ENCODE peak calls at places on chromosomes 3 and 15, in six cellular contexts. H, C, A, S, B and J are unnamed samples.

GRCh38 chr3:57876632-57877031 is 120.5 kb downstream of the SLMAP start:
- DNase-seq in B (no peak), A (no peak), C (no peak), S (no peak), H (no peak), J (no peak)

GRCh38 chr15:98735895-98736617 is 87.7 kb downstream of the IGF1R start:
- DNase-seq in A (no peak), H (no peak), B (no peak), C (no peak), S (no peak), J (no peak)

GRCh38 chr15:80072285-80072684 is 12.8 kb downstream of the ZFAND6 start:
- DNase-seq in S (peak), A (no peak), B (peak), H (peak), C (peak), J (peak)

GRCh38 chr15:75597667-75598341 is 18.7 kb upstream of the PTPN9 start:
- DNase-seq in S (peak), B (peak), H (peak), A (no peak), C (peak), J (peak)

GRCh38 chr3:106210923-106211322 is 342.1 kb upstream of the CBLB start:
- DNase-seq in A (no peak), H (no peak), C (no peak), B (no peak), S (no peak), J (no peak)

GRCh38 chr15:32704343-32705076 is 13.3 kb upstream of the GREM1 start:
- DNase-seq in A (no peak), B (peak), S (peak), H (peak), C (peak), J (peak)

GRCh38 chr15:82263350-82263749 is 732 bp downstream of the SAXO2 start:
- DNase-seq in B (no peak), A (no peak), H (no peak), C (no peak), S (no peak), J (no peak)

GRCh38 chr3:5389057-5389456 is 201.6 kb downstream of the EDEM1 start:
- DNase-seq in C (no peak), H (no peak), A (no peak), B (no peak), S (no peak), J (no peak)

GRCh38 chr15:71291723-71292122 is 176.5 kb downstream of the THSD4 start:
- DNase-seq in A (no peak), H (no peak), S (no peak), C (no peak), B (no peak), J (no peak)

GRCh38 chr3:160184655-160185054 is 40.6 kb upstream of the C3orf80 start:
- DNase-seq in A (no peak), B (peak), H (peak), C (peak), S (peak), J (peak)

GRCh38 chr3:67291287-67292252 is 293.5 kb downstream of the KBTBD8 start:
- DNase-seq in A (no peak), C (no peak), B (no peak), S (peak), H (no peak), J (no peak)

GRCh38 chr15:28918141-28918983 is 32.6 kb downstream of the APBA2 start:
- DNase-seq in C (peak), A (no peak), H (peak), S (no peak), B (peak), J (no peak)

GRCh38 chr3:175260145-175260794 is 401.1 kb downstream of the NAALADL2 start:
- DNase-seq in S (peak), H (peak), A (no peak), B (peak), C (peak), J (peak)

GRCh38 chr3:185084883-185085282 is 68.0 kb downstream of the C3orf70 start:
- DNase-seq in A (no peak), C (no peak), B (peak), S (peak), H (no peak), J (peak)

GRCh38 chr3:170644711-170645110 is 58.8 kb upstream of the SLC7A14 start:
- DNase-seq in A (no peak), S (peak), C (no peak), H (no peak), B (peak), J (no peak)

GRCh38 chr3:48858709-48859108 is 11.0 kb upstream of the PRKAR2A start:
- DNase-seq in H (no peak), B (no peak), S (no peak), C (no peak), A (no peak), J (no peak)

GRCh38 chr3:57951106-57951882 is 56.9 kb upstream of the FLNB start:
- DNase-seq in A (peak), B (peak), S (peak), C (peak), H (peak), J (peak)

GRCh38 chr3:116734243-116734642 is 24.7 kb downstream of the TUSC7 start:
- DNase-seq in S (no peak), H (no peak), B (no peak), A (no peak), C (no peak), J (no peak)

GRCh38 chr3:88188436-88188835 is 38.7 kb downstream of the C3orf38 start:
- DNase-seq in A (no peak), H (peak), C (peak), B (no peak), S (peak), J (peak)

GRCh38 chr15:35907507-35907906 is 361.5 kb upstream of the DPH6 start:
- DNase-seq in S (peak), A (no peak), H (peak), B (no peak), C (peak), J (peak)

GRCh38 chr3:181782306-181782924 is 70.7 kb downstream of the SOX2 start:
- DNase-seq in B (peak), A (no peak), C (peak), S (peak), H (peak), J (peak)

DNA sequence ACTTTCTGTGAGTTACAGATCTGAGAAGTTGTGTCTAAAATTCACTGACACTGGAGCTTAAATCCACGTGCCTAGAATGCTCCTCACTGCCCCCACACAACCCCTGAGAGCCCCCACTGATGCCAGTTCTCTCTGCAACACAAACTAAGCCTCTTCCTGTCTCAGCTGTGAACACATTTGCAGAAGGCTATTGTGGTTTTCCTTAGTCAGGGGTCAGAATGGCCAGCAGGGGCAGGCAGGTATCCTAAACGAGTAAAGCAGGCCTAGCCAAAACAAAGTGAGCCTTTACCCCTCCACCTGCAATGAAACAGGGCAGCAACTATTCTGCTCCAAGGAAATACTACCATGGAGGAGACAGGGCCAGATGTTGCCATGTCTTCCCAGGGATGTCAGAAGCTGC is 78.6 kb downstream of the FHIT start:
- DNase-seq in B (no peak), A (no peak), C (no peak), S (no peak), H (no peak), J (no peak)
- TF ChIP-seq CTCF in B (no peak), A (no peak), C (no peak), S (no peak), H (no peak), J (no peak)

DNA sequence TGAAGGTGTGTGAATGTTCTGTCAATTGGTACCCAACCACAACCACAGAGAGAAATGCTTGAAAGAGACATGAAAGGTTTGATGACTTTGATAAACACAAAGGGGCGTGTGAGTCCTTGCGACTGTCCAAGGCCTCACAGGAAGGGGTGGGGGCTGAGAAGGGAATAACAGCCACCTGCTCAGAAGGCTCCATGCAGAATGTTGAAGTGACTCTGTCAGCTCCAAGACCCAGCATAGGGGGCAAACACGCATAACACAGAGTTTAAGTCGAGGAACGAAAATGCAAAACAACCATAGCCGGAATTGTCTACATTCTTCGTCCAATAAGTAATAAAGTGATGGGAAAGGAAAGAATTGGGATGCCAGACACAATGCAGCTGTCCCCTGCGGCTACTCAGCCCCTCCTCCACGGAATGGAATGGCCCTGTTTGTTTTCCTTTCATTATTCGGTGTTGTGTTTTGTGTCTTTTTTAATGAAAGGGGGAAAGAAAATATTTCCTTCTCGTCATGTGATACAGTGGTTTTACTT is 19.9 kb downstream of the TMEM212 start:
- DNase-seq in C (peak), B (peak), S (no peak), H (peak), A (no peak), J (peak)
- H3K4me3 ChIP-seq in C (no peak), B (no peak), S (no peak), H (no peak), A (no peak), J (peak)

GRCh38 chr3:188941103-188941502 is 230.7 kb upstream of the TPRG1 start:
- DNase-seq in B (no peak), S (no peak), H (no peak), C (no peak), A (peak), J (no peak)

GRCh38 chr3:188938999-188939398 is 232.8 kb upstream of the TPRG1 start:
- DNase-seq in S (no peak), H (no peak), B (no peak), C (no peak), A (no peak), J (no peak)

GRCh38 chr3:188940213-188940914 is 231.4 kb upstream of the TPRG1 start:
- DNase-seq in A (no peak), S (no peak), B (peak), H (peak), C (peak), J (no peak)

GRCh38 chr3:188937389-188937788 is 234.4 kb upstream of the TPRG1 start:
- DNase-seq in S (no peak), A (no peak), H (peak), C (no peak), B (no peak), J (no peak)

GRCh38 chr3:188939799-188940198 is 232.0 kb upstream of the TPRG1 start:
- DNase-seq in H (no peak), B (no peak), A (no peak), C (no peak), S (no peak), J (no peak)
- TF ChIP-seq CTCF in H (no peak), B (no peak), A (no peak), C (no peak), S (no peak), J (no peak)

GRCh38 chr15:100944237-100944875 is 25.2 kb downstream of the LRRK1 start:
- DNase-seq in H (peak), S (peak), C (peak), A (no peak), B (peak), J (no peak)

GRCh38 chr15:100947760-100948429 is 28.7 kb downstream of the LRRK1 start:
- DNase-seq in S (no peak), A (no peak), B (no peak), C (no peak), H (no peak), J (peak)

GRCh38 chr15:100942656-100943055 is 23.5 kb downstream of the LRRK1 start:
- DNase-seq in B (no peak), C (no peak), H (no peak), A (no peak), S (no peak), J (no peak)

GRCh38 chr15:100943074-100943473 is 23.9 kb downstream of the LRRK1 start:
- DNase-seq in C (peak), B (peak), S (peak), H (peak), A (no peak), J (no peak)

GRCh38 chr15:100945006-100945405 is 25.8 kb downstream of the LRRK1 start:
- DNase-seq in S (no peak), A (no peak), H (no peak), B (no peak), C (no peak), J (no peak)
- H3K4me3 ChIP-seq in S (no peak), A (no peak), H (no peak), B (no peak), C (no peak), J (no peak)

GRCh38 chr3:154018100-154018696 is 103.0 kb upstream of the ARHGEF26 start:
- DNase-seq in S (peak), A (no peak), H (peak), B (peak), C (peak), J (peak)
- TF ChIP-seq CTCF in S (peak), A (no peak), H (peak), B (peak), C (peak), J (peak)